ENCODE peak calls at places on chromosomes 2 and 18, in ten cellular contexts. One of them, this sample, is unnamed.

GRCh38 chr2:68770271-68771111 is 35.9 kb downstream of the ARHGAP25 start:
- DNase-seq in GM23248: no peak
- DNase-seq in HT1080: no peak
- DNase-seq in HT-29: no peak
- DNase-seq in foreskin fibroblast: no peak
- DNase-seq in NCI-H1694: no peak
- DNase-seq in body of pancreas: no peak
- DNase-seq in dermis blood vessel endothelial cell: no peak
- DNase-seq in lower leg skin: no peak
- DNase-seq in MV-4-11: peak; percentile 67
- DNase-seq in this sample: no peak

GRCh38 chr2:237872178-237872887 is 12.9 kb downstream of the RAMP1 start:
- DNase-seq in dermis blood vessel endothelial cell: no peak
- DNase-seq in HT-29: no peak
- DNase-seq in GM23248: no peak
- DNase-seq in body of pancreas: no peak
- DNase-seq in NCI-H1694: no peak
- DNase-seq in lower leg skin: no peak
- DNase-seq in MV-4-11: no peak
- DNase-seq in foreskin fibroblast: no peak
- DNase-seq in HT1080: no peak
- DNase-seq in this sample: no peak

GRCh38 chr2:56337342-56337741 is 153.6 kb downstream of the CCDC85A start:
- DNase-seq in HT1080: no peak
- DNase-seq in GM23248: no peak
- DNase-seq in NCI-H1694: no peak
- DNase-seq in body of pancreas: peak; percentile 61
- DNase-seq in dermis blood vessel endothelial cell: peak; percentile 42
- DNase-seq in HT-29: peak; percentile 21
- DNase-seq in MV-4-11: no peak
- DNase-seq in lower leg skin: no peak
- DNase-seq in foreskin fibroblast: no peak
- DNase-seq in this sample: no peak

GRCh38 chr2:12211326-12212170 is 465.1 kb downstream of the LPIN1 start:
- DNase-seq in foreskin fibroblast: no peak
- DNase-seq in MV-4-11: no peak
- DNase-seq in HT-29: no peak
- DNase-seq in dermis blood vessel endothelial cell: no peak
- DNase-seq in lower leg skin: no peak
- DNase-seq in NCI-H1694: peak; percentile 91
- DNase-seq in HT1080: no peak
- DNase-seq in GM23248: no peak
- DNase-seq in body of pancreas: peak; percentile 38
- DNase-seq in this sample: no peak

GRCh38 chr2:226611196-226611943 is 188.2 kb downstream of the IRS1 start:
- DNase-seq in foreskin fibroblast: no peak
- DNase-seq in HT1080: no peak
- DNase-seq in GM23248: no peak
- DNase-seq in MV-4-11: no peak
- DNase-seq in body of pancreas: no peak
- DNase-seq in HT-29: peak; percentile 35
- DNase-seq in NCI-H1694: no peak
- DNase-seq in dermis blood vessel endothelial cell: no peak
- DNase-seq in lower leg skin: no peak
- DNase-seq in this sample: no peak

GRCh38 chr2:22301251-22301650 is 1083.7 kb upstream of the KLHL29 start:
- DNase-seq in dermis blood vessel endothelial cell: no peak
- DNase-seq in lower leg skin: no peak
- DNase-seq in foreskin fibroblast: no peak
- DNase-seq in body of pancreas: no peak
- DNase-seq in NCI-H1694: no peak
- DNase-seq in GM23248: no peak
- DNase-seq in HT1080: no peak
- DNase-seq in MV-4-11: no peak
- DNase-seq in HT-29: no peak
- DNase-seq in this sample: no peak

GRCh38 chr2:236168110-236169067 is at the start of gene GBX2:
- DNase-seq in HT1080: peak; percentile 77
- DNase-seq in lower leg skin: no peak
- DNase-seq in HT-29: no peak
- DNase-seq in dermis blood vessel endothelial cell: peak; percentile 94
- DNase-seq in GM23248: peak; percentile 75
- DNase-seq in body of pancreas: no peak
- DNase-seq in foreskin fibroblast: peak; percentile 64
- DNase-seq in NCI-H1694: peak; percentile 84
- DNase-seq in MV-4-11: no peak
- DNase-seq in this sample: no peak

GRCh38 chr2:117718048-117718447 is 96.4 kb upstream of the DDX18 start:
- DNase-seq in HT-29: no peak
- DNase-seq in body of pancreas: no peak
- DNase-seq in lower leg skin: no peak
- DNase-seq in GM23248: no peak
- DNase-seq in dermis blood vessel endothelial cell: no peak
- DNase-seq in foreskin fibroblast: no peak
- DNase-seq in NCI-H1694: no peak
- DNase-seq in MV-4-11: no peak
- DNase-seq in HT1080: no peak
- DNase-seq in this sample: no peak

GRCh38 chr2:185188656-185189055 is 549.9 kb upstream of the FSIP2 start:
- DNase-seq in MV-4-11: no peak
- DNase-seq in HT-29: no peak
- DNase-seq in NCI-H1694: peak; percentile 30
- DNase-seq in GM23248: no peak
- DNase-seq in dermis blood vessel endothelial cell: no peak
- DNase-seq in foreskin fibroblast: no peak
- DNase-seq in lower leg skin: no peak
- DNase-seq in body of pancreas: no peak
- DNase-seq in HT1080: no peak
- DNase-seq in this sample: no peak

GRCh38 chr18:6207119-6207518 is 207.6 kb downstream of the L3MBTL4 start:
- DNase-seq in GM23248: no peak
- DNase-seq in foreskin fibroblast: no peak
- DNase-seq in lower leg skin: no peak
- DNase-seq in dermis blood vessel endothelial cell: no peak
- DNase-seq in body of pancreas: no peak
- DNase-seq in MV-4-11: no peak
- DNase-seq in HT-29: no peak
- DNase-seq in HT1080: no peak
- DNase-seq in NCI-H1694: no peak
- DNase-seq in this sample: peak; percentile 44

GRCh38 chr2:223545406-223545805 is 56.8 kb downstream of the SCG2 start:
- DNase-seq in body of pancreas: no peak
- DNase-seq in NCI-H1694: no peak
- DNase-seq in dermis blood vessel endothelial cell: no peak
- DNase-seq in MV-4-11: no peak
- DNase-seq in GM23248: no peak
- DNase-seq in HT1080: no peak
- DNase-seq in HT-29: no peak
- DNase-seq in lower leg skin: no peak
- DNase-seq in foreskin fibroblast: peak; percentile 17
- DNase-seq in this sample: no peak

GRCh38 chr2:37349376-37349775 is 4.9 kb downstream of the QPCT start:
- DNase-seq in GM23248: peak; percentile 46
- DNase-seq in NCI-H1694: no peak
- DNase-seq in HT1080: no peak
- DNase-seq in foreskin fibroblast: no peak
- DNase-seq in lower leg skin: no peak
- DNase-seq in MV-4-11: peak; percentile 51
- DNase-seq in HT-29: peak; percentile 73
- DNase-seq in body of pancreas: peak; percentile 17
- DNase-seq in dermis blood vessel endothelial cell: no peak
- DNase-seq in this sample: no peak

GRCh38 chr18:72986103-72986502 is 118.3 kb upstream of the NETO1 start:
- DNase-seq in dermis blood vessel endothelial cell: no peak
- DNase-seq in lower leg skin: no peak
- DNase-seq in foreskin fibroblast: peak; percentile 4
- DNase-seq in HT-29: no peak
- DNase-seq in MV-4-11: no peak
- DNase-seq in body of pancreas: no peak
- DNase-seq in HT1080: peak; percentile 27
- DNase-seq in NCI-H1694: no peak
- DNase-seq in GM23248: no peak
- DNase-seq in this sample: no peak

GRCh38 chr2:106177581-106177980 is 16.5 kb downstream of the UXS1 start:
- DNase-seq in HT1080: no peak
- DNase-seq in dermis blood vessel endothelial cell: no peak
- DNase-seq in HT-29: no peak
- DNase-seq in lower leg skin: no peak
- DNase-seq in GM23248: no peak
- DNase-seq in foreskin fibroblast: no peak
- DNase-seq in MV-4-11: no peak
- DNase-seq in NCI-H1694: no peak
- DNase-seq in body of pancreas: no peak
- DNase-seq in this sample: no peak

This sample was measured in lung.